ENCODE peak calls at places on chromosome 22, in four cellular contexts. H, Y, Q and Z are unnamed samples.

GRCh38 chr22:24402460-24403192 is 24.8 kb upstream of the ADORA2A start:
- DNase-seq in Q (peak), Y (no peak), H (peak), Z (no peak)

GRCh38 chr22:39994046-39994565 is 648 bp upstream of the FAM83F start:
- DNase-seq in Q (no peak), Y (no peak), H (no peak), Z (no peak)

GRCh38 chr22:20424937-20425587 is 12.6 kb downstream of the SCARF2 start:
- DNase-seq in Y (no peak), Q (no peak), H (no peak), Z (no peak)

GRCh38 chr22:38871360-38872171 is 450 bp downstream of the CBX6 start:
- DNase-seq in H (no peak), Q (no peak), Y (no peak), Z (peak)

GRCh38 chr22:37187552-37187890 is 526 bp downstream of the C1QTNF6 start:
- DNase-seq in H (peak), Q (no peak), Y (no peak), Z (no peak)

GRCh38 chr22:27687984-27688545 is 113.5 kb downstream of the MN1 start:
- DNase-seq in Q (no peak), H (no peak), Y (no peak), Z (peak)

GRCh38 chr22:49812838-49813237 is 14.8 kb downstream of the BRD1 start:
- DNase-seq in Y (no peak), Q (no peak), H (no peak), Z (no peak)

GRCh38 chr22:31139866-31140716 is at the start of gene PLA2G3:
- DNase-seq in H (peak), Y (no peak), Q (no peak), Z (no peak)

GRCh38 chr22:49207008-49207775 is 620.5 kb downstream of the BRD1 start:
- DNase-seq in Q (no peak), H (no peak), Y (no peak), Z (no peak)